ENCODE peak calls at places on chromosomes 12 and 14, in five cellular contexts. Y, L, H, W and Z are unnamed samples.

GRCh38 chr12:67222302-67222701 is 46.9 kb upstream of the CAND1 start:
- DNase-seq in L (no peak), W (no peak), H (peak; percentile 4), Y (no peak), Z (peak; percentile 66)

GRCh38 chr14:52563120-52563519 is 10.5 kb downstream of the GPR137C start:
- DNase-seq in Y (no peak), L (no peak), H (no peak), W (no peak), Z (no peak)

GRCh38 chr14:22478670-22479069 is 110.4 kb downstream of the DAD1 start:
- DNase-seq in H (no peak), Y (no peak), W (no peak), L (no peak), Z (no peak)

GRCh38 chr14:95387826-95388445 is 68.2 kb upstream of the CLMN start:
- DNase-seq in W (no peak), L (no peak), Y (no peak), H (no peak), Z (no peak)

GRCh38 chr12:124632510-124632909 is 65.1 kb upstream of the NCOR2 start:
- DNase-seq in Y (no peak), H (no peak), W (no peak), L (no peak), Z (no peak)

GRCh38 chr12:108214486-108214885 is 85.4 kb downstream of the WSCD2 start:
- DNase-seq in Y (no peak), L (peak; percentile 3), W (no peak), H (no peak), Z (peak; percentile 65)

GRCh38 chr12:538731-539539 is 79.2 kb downstream of the B4GALNT3 start:
- DNase-seq in Y (no peak), L (no peak), W (no peak), H (peak; percentile 45), Z (no peak)

GRCh38 chr12:30694412-30694955 is 1.2 kb downstream of the IPO8 start:
- DNase-seq in W (no peak), H (no peak), L (no peak), Y (no peak), Z (peak; percentile 39)

GRCh38 chr12:91884216-91884615 is 261.4 kb downstream of the BTG1 start:
- DNase-seq in Y (no peak), L (no peak), H (no peak), W (no peak), Z (no peak)

GRCh38 chr12:62730649-62731377 is 204.1 kb downstream of the PPM1H start:
- DNase-seq in L (no peak), Y (no peak), H (no peak), W (no peak), Z (peak; percentile 31)

GRCh38 chr12:124716208-124717141 is 147.2 kb downstream of the SCARB1 start:
- DNase-seq in L (no peak), Y (no peak), W (no peak), H (no peak), Z (no peak)

GRCh38 chr12:123250471-123251383 is 17.5 kb downstream of the MTRFR start:
- DNase-seq in Y (no peak), L (peak; percentile 45), W (no peak), H (peak; percentile 69), Z (peak; percentile 92)

GRCh38 chr12:12432373-12432772 is 75.5 kb downstream of the BORCS5 start:
- DNase-seq in H (no peak), W (no peak), Y (no peak), L (no peak), Z (peak; percentile 88)

GRCh38 chr12:131684015-131684725 is 26.7 kb upstream of the SFSWAP start:
- DNase-seq in H (no peak), W (no peak), L (no peak), Y (no peak), Z (no peak)

GRCh38 chr12:13864081-13864673 is 117.2 kb downstream of the GRIN2B start:
- DNase-seq in Y (peak; percentile 50), W (peak; percentile 11), L (peak; percentile 48), H (peak; percentile 54), Z (peak; percentile 57)

GRCh38 chr12:45369065-45369464 is 153.2 kb downstream of the ANO6 start:
- DNase-seq in W (no peak), Y (no peak), H (no peak), L (no peak), Z (no peak)

GRCh38 chr14:79513446-79513845 is 697.9 kb downstream of the DIO2 start:
- DNase-seq in W (no peak), L (no peak), H (no peak), Y (no peak), Z (no peak)

GRCh38 chr14:79510659-79511058 is 700.6 kb downstream of the DIO2 start:
- DNase-seq in W (no peak), L (no peak), H (no peak), Y (no peak), Z (no peak)

GRCh38 chr14:79515158-79515557 is 696.1 kb downstream of the DIO2 start:
- DNase-seq in W (no peak), Y (no peak), L (no peak), H (no peak), Z (no peak)

GRCh38 chr14:79514700-79515099 is 696.6 kb downstream of the DIO2 start:
- DNase-seq in L (no peak), W (no peak), H (no peak), Y (no peak), Z (no peak)

DNA sequence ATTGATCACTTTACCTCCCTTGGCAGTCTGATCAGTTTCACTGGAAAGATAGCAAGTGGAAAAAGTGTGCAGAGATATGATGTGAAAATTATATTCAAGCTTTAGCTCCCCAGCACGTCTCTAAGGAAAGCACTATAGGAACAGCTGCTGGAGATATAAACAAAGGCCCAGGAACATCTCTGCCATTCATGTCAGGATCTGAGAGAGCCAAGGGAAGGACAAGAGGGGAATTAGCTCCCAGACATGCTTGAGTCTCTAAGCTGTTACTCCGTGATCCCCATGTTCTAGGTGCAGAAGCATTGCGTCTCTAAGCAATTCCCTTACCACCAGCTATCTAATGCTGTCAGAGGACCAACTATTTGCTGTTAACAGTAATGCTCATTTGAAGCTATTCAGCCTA is 700.2 kb downstream of the DIO2 start:
- DNase-seq in W (no peak), Y (no peak), L (no peak), H (no peak), Z (no peak)
- TF ChIP-seq JUND in W (no peak), Y (no peak), L (no peak), H (no peak), Z (no peak)

GRCh38 chr12:58415716-58416115 is 474.3 kb downstream of the ATP23 start:
- DNase-seq in Y (no peak), L (no peak), W (no peak), H (no peak), Z (no peak)

GRCh38 chr12:58412466-58412865 is 471.1 kb downstream of the ATP23 start:
- DNase-seq in W (no peak), Y (no peak), H (no peak), L (no peak), Z (no peak)

GRCh38 chr12:58416211-58416610 is 474.8 kb downstream of the ATP23 start:
- DNase-seq in Y (no peak), L (no peak), W (no peak), H (no peak), Z (no peak)

GRCh38 chr12:58413794-58414193 is 472.4 kb downstream of the ATP23 start:
- DNase-seq in L (no peak), H (no peak), Y (no peak), W (no peak), Z (no peak)

DNA sequence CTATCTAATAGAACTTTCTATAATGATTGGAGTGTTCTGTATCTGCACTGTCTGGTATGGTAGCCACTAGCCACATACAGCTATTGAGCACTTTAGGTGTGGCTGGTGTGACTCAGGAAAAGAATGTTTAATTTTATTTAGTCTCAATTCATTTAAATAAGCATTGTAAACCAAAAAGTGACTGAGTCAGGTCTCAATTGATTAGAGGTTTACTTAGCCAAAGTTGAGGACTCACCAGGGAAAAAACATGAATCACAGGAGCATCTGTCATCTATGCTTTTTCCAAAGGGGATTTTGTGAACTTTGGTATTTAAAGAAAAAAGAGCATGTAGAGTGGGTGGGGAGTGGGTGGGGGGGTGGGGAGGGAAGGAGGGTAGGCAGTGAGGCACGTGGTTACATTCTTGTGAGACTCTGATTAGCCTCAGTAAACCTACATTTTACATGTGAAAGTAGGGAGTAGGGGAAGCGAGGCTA is 473.1 kb downstream of the ATP23 start:
- DNase-seq in H (no peak), Y (no peak), W (no peak), L (no peak), Z (no peak)
- TF ChIP-seq JUND in H (no peak), Y (no peak), W (no peak), L (no peak), Z (no peak)

GRCh38 chr14:57747036-57747435 is 118.9 kb downstream of the SLC35F4 start:
- DNase-seq in L (no peak), W (no peak), H (peak; percentile 35), Y (no peak), Z (no peak)
- TF ChIP-seq JUND in L (no peak), W (no peak), H (peak; percentile 9), Y (no peak), Z (no peak)

GRCh38 chr12:64446295-64446694 is 5.6 kb upstream of the TBK1 start:
- DNase-seq in L (no peak), Y (no peak), H (no peak), W (no peak), Z (no peak)
- TF ChIP-seq JUND in L (no peak), Y (no peak), H (no peak), W (no peak), Z (no peak)

GRCh38 chr12:113247123-113248045 is 26.1 kb downstream of the TPCN1 start:
- DNase-seq in W (no peak), L (no peak), H (no peak), Y (no peak), Z (no peak)

GRCh38 chr12:113249546-113249945 is 28.3 kb downstream of the TPCN1 start:
- DNase-seq in L (no peak), W (no peak), H (no peak), Y (no peak), Z (no peak)

GRCh38 chr12:113248046-113248825 is 27.0 kb downstream of the TPCN1 start:
- DNase-seq in Y (no peak), H (no peak), W (no peak), L (no peak), Z (no peak)

GRCh38 chr12:113250045-113250444 is 28.8 kb downstream of the TPCN1 start:
- DNase-seq in W (no peak), L (no peak), H (no peak), Y (no peak), Z (no peak)

GRCh38 chr12:113248842-113249435 is 27.7 kb downstream of the TPCN1 start:
- DNase-seq in H (no peak), L (no peak), W (no peak), Y (no peak), Z (no peak)
- TF ChIP-seq JUND in H (no peak), L (no peak), W (no peak), Y (no peak), Z (no peak)